ENCODE peak calls at places on chromosomes 1 and 21, in four cellular contexts. Q is heart right ventricle, S is spleen, K is dorsolateral prefrontal cortex. N is an unnamed sample.

GRCh38 chr1:178941849-178942248 is 71.0 kb upstream of the ANGPTL1 start:
- DNase-seq in S (peak; percentile 54), Q (no peak), K (no peak), N (no peak)

GRCh38 chr1:168218647-168219046 is 7.2 kb upstream of the SFT2D2 start:
- DNase-seq in S (no peak), K (no peak), Q (no peak), N (no peak)

GRCh38 chr21:29372063-29372802 is 73.5 kb downstream of the BACH1 start:
- DNase-seq in S (peak; percentile 74), K (peak; percentile 4), Q (peak; percentile 80), N (peak; percentile 26)

GRCh38 chr1:41322835-41323234 is 38.4 kb upstream of the FOXO6 start:
- DNase-seq in K (peak; percentile 39), S (no peak), Q (peak; percentile 27), N (no peak)

GRCh38 chr1:94989398-94989797 is 62.5 kb upstream of the CNN3 start:
- DNase-seq in Q (peak; percentile 29), K (no peak), S (no peak), N (no peak)

GRCh38 chr1:117671781-117672501 is 66.1 kb downstream of the TENT5C start:
- DNase-seq in K (no peak), Q (peak; percentile 64), S (no peak), N (no peak)

GRCh38 chr1:59766463-59766862 is 48.3 kb upstream of the HOOK1 start:
- DNase-seq in S (no peak), K (no peak), Q (no peak), N (no peak)

GRCh38 chr1:156746716-156747631 is 4.5 kb downstream of the HDGF start:
- DNase-seq in K (peak; percentile 84), S (peak; percentile 90), Q (peak; percentile 97), N (peak; percentile 72)

GRCh38 chr21:33230518-33231324 is 983 bp downstream of the IFNAR2 start:
- DNase-seq in K (peak; percentile 54), S (peak; percentile 92), Q (peak; percentile 64), N (peak; percentile 64)

GRCh38 chr1:2956571-2956970 is 64.7 kb upstream of the ACTRT2 start:
- DNase-seq in Q (no peak), S (no peak), K (no peak), N (no peak)

GRCh38 chr1:77281491-77282186 is at the start of gene AK5:
- DNase-seq in K (peak; percentile 70), S (peak; percentile 78), Q (no peak), N (peak; percentile 77)

GRCh38 chr1:84089470-84090261 is 54.4 kb upstream of the PRKACB start:
- DNase-seq in K (no peak), S (no peak), Q (no peak), N (no peak)
- H3K27ac ChIP-seq in K (no peak overlapping the region), S (no peak overlapping the region), Q (no peak overlapping the region), N (no peak overlapping the region)

DNA sequence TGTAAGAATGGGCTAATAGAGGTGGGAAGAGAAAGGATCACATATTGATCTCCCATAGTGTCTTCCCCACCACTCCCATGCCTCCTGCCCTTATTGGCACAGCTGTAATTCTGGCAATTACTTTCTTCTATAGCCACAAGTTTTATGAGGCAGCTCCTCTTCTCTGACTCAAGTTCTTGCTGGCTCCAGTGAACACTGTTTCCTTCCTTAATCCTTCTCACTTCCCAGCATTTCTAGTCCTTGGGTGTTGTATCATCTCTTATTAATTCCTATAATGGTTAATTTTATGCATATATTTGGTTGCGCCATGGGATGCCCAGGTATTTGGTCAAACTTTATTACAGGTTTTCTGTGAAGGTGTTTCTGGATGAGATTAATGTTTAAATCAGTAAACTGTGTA is 103.3 kb downstream of the MRPL39 start:
- DNase-seq in Q (no peak), K (no peak), S (no peak), N (no peak)
- H3K27ac ChIP-seq in Q (no peak overlapping the region), K (no peak overlapping the region), S (no peak overlapping the region), N (no peak overlapping the region)

DNA sequence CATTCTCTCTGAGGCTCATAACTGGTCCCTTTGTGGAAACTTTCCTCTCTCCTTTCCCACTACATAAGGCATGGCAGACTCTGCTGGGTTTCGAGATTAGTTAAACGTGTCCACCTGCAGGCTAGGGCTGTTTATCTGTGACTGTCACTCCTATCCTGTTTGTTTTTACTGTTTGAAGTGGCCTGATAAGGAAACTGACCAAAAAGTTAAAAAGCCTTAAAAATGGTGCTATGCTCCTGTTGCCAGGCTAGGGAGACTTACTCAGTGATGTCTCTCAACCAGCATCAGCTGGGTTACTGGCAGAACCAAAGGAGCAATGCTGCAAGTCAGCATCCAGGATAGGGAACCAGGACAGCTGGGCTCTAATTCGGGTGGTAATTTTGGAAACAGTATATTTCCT is 3.9 kb downstream of the PIGV start:
- DNase-seq in S (no peak), K (no peak), Q (no peak), N (no peak)
- H3K27ac ChIP-seq in S (no peak overlapping the region), K (no peak overlapping the region), Q (peak overlapping the region; percentile 99), N (no peak overlapping the region)

GRCh38 chr1:21344750-21345443 is 54.6 kb upstream of the ECE1 start:
- DNase-seq in S (peak; percentile 89), K (no peak), Q (no peak), N (no peak)
- H3K27ac ChIP-seq in S (peak overlapping the region; percentile 92), K (peak overlapping the region; percentile 85), Q (peak overlapping the region; percentile 92), N (peak overlapping the region; percentile 74)

N was measured in caudate nucleus.